ENCODE peak calls at places on chromosomes 12 and 14, in six cellular contexts. U is tibial artery; T is CD4-positive, CD25-positive, alpha-beta regulatory T cell; E is heart left ventricle; X is neural progenitor cell; J is mucosa of descending colon. K is an unnamed sample.

GRCh38 chr12:67720383-67720856 is 71.9 kb downstream of the DYRK2 start:
- DNase-seq in U (peak; percentile 76), T (no peak), E (peak; percentile 52), X (no peak), J (no peak), K (no peak)

GRCh38 chr12:43332977-43333649 is 218.9 kb downstream of the ADAMTS20 start:
- DNase-seq in U (no peak), T (no peak), E (no peak), X (no peak), J (no peak), K (no peak)

GRCh38 chr14:55118761-55119160 is 10.3 kb upstream of the LGALS3 start:
- DNase-seq in U (no peak), T (no peak), E (no peak), X (no peak), J (no peak), K (no peak)

GRCh38 chr14:47826809-47827208 is 151.4 kb upstream of the MDGA2 start:
- DNase-seq in U (no peak), T (no peak), E (no peak), X (no peak), J (no peak), K (no peak)

GRCh38 chr12:73057428-73057827 is 785.3 kb downstream of the TRHDE start:
- DNase-seq in U (no peak), T (no peak), E (no peak), X (no peak), J (no peak), K (no peak)

GRCh38 chr14:67987596-67987995 is 168.0 kb downstream of the RAD51B start:
- DNase-seq in U (no peak), T (no peak), E (no peak), X (no peak), J (no peak), K (no peak)

GRCh38 chr12:52836042-52836466 is 1.9 kb upstream of the KRT79 start:
- DNase-seq in U (no peak), T (no peak), E (no peak), X (no peak), J (no peak), K (no peak)

GRCh38 chr14:104594310-104595046 is 10.1 kb downstream of the TMEM179 start:
- DNase-seq in U (no peak), T (no peak), E (peak; percentile 25), X (no peak), J (peak; percentile 12), K (no peak)

GRCh38 chr12:88643685-88644084 is 63.4 kb upstream of the KITLG start:
- DNase-seq in U (no peak), T (no peak), E (no peak), X (no peak), J (no peak), K (no peak)

GRCh38 chr14:102209224-102209966 is 69.7 kb downstream of the WDR20 start:
- DNase-seq in U (peak; percentile 50), T (no peak), E (peak; percentile 62), X (peak; percentile 32), J (no peak), K (no peak)

GRCh38 chr12:60308366-60309000 is 712.7 kb downstream of the SLC16A7 start:
- DNase-seq in U (no peak), T (no peak), E (no peak), X (no peak), J (no peak), K (no peak)

GRCh38 chr14:53596845-53597525 is 359.6 kb downstream of the BMP4 start:
- DNase-seq in U (no peak), T (no peak), E (no peak), X (no peak), J (no peak), K (no peak)

GRCh38 chr14:104305511-104306449 is 167.4 kb downstream of the KIF26A start:
- DNase-seq in U (no peak), T (no peak), E (peak; percentile 9), X (no peak), J (peak; percentile 10), K (peak; percentile 42)

GRCh38 chr12:6935551-6936377 is 7.9 kb upstream of the RNU7-1 start:
- DNase-seq in U (no peak), T (no peak), E (no peak), X (no peak), J (peak; percentile 33), K (no peak)

GRCh38 chr12:125203145-125203765 is 138.0 kb downstream of the AACS start:
- DNase-seq in U (no peak), T (no peak), E (no peak), X (no peak), J (no peak), K (no peak)

GRCh38 chr14:57057803-57058202 is 210.9 kb downstream of the EXOC5 start:
- DNase-seq in U (no peak), T (no peak), E (no peak), X (no peak), J (no peak), K (no peak)

GRCh38 chr12:124451637-124452243 is 115.7 kb downstream of the NCOR2 start:
- DNase-seq in U (no peak), T (no peak), E (no peak), X (no peak), J (no peak), K (no peak)

GRCh38 chr14:30641207-30641606 is 19.1 kb downstream of the SCFD1 start:
- DNase-seq in U (no peak), T (no peak), E (no peak), X (no peak), J (no peak), K (no peak)

GRCh38 chr12:124927325-124928094 is 13.1 kb upstream of the UBC start:
- DNase-seq in U (peak; percentile 94), T (peak; percentile 78), E (peak; percentile 84), X (peak; percentile 89), J (peak; percentile 95), K (peak; percentile 87)

GRCh38 chr14:74964787-74965769 is 9.7 kb upstream of the PGF start:
- DNase-seq in U (no peak), T (no peak), E (no peak), X (no peak), J (no peak), K (no peak)

GRCh38 chr12:80936642-80937390 is 918 bp downstream of the LIN7A start:
- DNase-seq in U (peak; percentile 67), T (no peak), E (peak; percentile 58), X (peak; percentile 80), J (peak; percentile 68), K (no peak)

GRCh38 chr12:105704788-105705187 is 374.3 kb downstream of the C12orf75 start:
- DNase-seq in U (no peak), T (no peak), E (peak; percentile 31), X (no peak), J (peak; percentile 35), K (no peak)

GRCh38 chr12:51128905-51129304 is 44.0 kb downstream of the TFCP2 start:
- DNase-seq in U (no peak), T (no peak), E (no peak), X (no peak), J (no peak), K (no peak)

GRCh38 chr14:68638056-68638816 is 154.6 kb downstream of the ZFP36L1 start:
- DNase-seq in U (peak; percentile 60), T (no peak), E (no peak), X (no peak), J (no peak), K (no peak)

GRCh38 chr14:22184157-22185025 is 404.6 kb downstream of the DAD1 start:
- DNase-seq in U (no peak), T (no peak), E (no peak), X (no peak), J (no peak), K (no peak)

GRCh38 chr12:118334939-118335567 is 37.7 kb downstream of the TAOK3 start:
- DNase-seq in U (no peak), T (no peak), E (no peak), X (no peak), J (no peak), K (no peak)

DNA sequence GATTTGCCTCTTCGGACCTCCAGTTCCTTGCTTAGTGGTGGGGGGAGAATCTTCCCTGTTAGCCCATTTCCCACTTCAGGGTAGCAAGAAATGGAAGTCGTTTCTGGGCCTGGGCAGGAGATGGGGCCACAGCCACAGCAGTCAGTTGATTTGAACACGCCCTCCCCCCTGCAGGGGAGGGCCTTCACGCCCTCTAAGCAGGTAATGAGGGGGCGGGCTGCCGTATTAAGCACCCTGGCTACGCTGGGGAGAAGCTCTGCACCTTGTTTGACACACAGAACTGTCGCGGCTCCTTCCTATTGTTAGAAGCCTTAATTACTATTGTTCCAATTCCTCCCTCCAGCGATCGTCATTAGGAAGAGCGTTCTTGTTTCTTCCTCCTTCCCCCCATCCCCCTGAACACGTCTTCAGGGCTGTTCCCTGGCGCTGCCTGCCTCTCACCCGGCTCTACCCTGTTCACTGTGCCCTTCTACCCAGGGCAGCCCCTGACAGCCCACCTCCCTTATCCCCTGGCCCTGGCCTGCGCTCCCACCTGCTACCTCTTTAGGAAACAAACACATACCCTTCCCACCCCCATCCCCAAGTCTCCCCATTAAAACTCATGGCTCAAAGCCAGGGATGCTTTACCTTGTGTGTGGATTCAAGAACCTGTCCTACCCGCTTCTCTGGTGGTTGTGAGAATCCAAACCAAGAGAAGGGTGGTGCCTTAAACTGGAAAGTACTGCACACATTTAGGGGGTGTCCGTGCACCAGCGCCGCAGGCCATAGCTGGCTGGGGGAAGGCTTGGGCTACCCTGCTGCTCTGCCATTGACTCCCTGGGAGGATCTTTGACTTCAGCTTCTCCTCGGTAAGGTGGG is 137.6 kb downstream of the TSPAN9 start:
- DNase-seq in U (no peak), T (no peak), E (no peak), X (peak; percentile 85), J (no peak), K (no peak)
- H3K4me3 ChIP-seq in U (no peak overlapping the region), T (no peak overlapping the region), E (no peak overlapping the region), X (peak overlapping the region; percentile 26), J (no peak overlapping the region), K (no peak overlapping the region)

GRCh38 chr12:75881910-75882309 is 149.7 kb downstream of the PHLDA1 start:
- DNase-seq in U (no peak), T (no peak), E (no peak), X (no peak), J (no peak), K (no peak)
- H3K4me1 ChIP-seq in U (no peaks in the 10 kb centered on the region), T (no peaks in the 10 kb centered on the region), E (no peaks in the 10 kb centered on the region), X (peaks cover 25% of the 10 kb centered on the region), J (peaks cover 8% of the 10 kb centered on the region), K (no peaks in the 10 kb centered on the region)

GRCh38 chr12:57895337-57896138 is 45.8 kb upstream of the ATP23 start:
- DNase-seq in U (no peak), T (no peak), E (no peak), X (no peak), J (no peak), K (no peak)
- H3K4me3 ChIP-seq in U (peak overlapping the region; percentile 74), T (peak overlapping the region; percentile 40), E (peak overlapping the region; percentile 61), X (peak overlapping the region; percentile 39), J (no peak overlapping the region), K (peak overlapping the region; percentile 18)

GRCh38 chr14:50380455-50380854 is 16.2 kb downstream of the CDKL1 start:
- DNase-seq in U (no peak), T (no peak), E (no peak), X (no peak), J (no peak), K (no peak)
- H3K4me1 ChIP-seq in U (no peaks in the 10 kb centered on the region), T (no peaks in the 10 kb centered on the region), E (no peaks in the 10 kb centered on the region), X (peaks cover 20% of the 10 kb centered on the region), J (no peaks in the 10 kb centered on the region), K (no peaks in the 10 kb centered on the region)

K was measured in CD8-positive, alpha-beta memory T cell.